ENCODE peak calls at places on chromosomes 2 and 18, in four cellular contexts. One of them, this sample, is unnamed.

GRCh38 chr2:15117409-15118030 is 443.6 kb downstream of the NBAS start:
- DNase-seq in AG09309: no peak
- DNase-seq in cardiac muscle cell: no peak
- DNase-seq in stimulated activated CD8-positive, alpha-beta memory T cell treated with anti-CD3 and anti-CD28 coated beads, Interleukin-4, amount 100 ng/mL, for 1 hour: no peak
- DNase-seq in this sample: no peak

GRCh38 chr18:75896865-75897264 is 469.4 kb upstream of the SMIM21 start:
- DNase-seq in AG09309: no peak
- DNase-seq in cardiac muscle cell: peak
- DNase-seq in stimulated activated CD8-positive, alpha-beta memory T cell treated with anti-CD3 and anti-CD28 coated beads, Interleukin-4, amount 100 ng/mL, for 1 hour: no peak
- DNase-seq in this sample: no peak

GRCh38 chr18:76401496-76401895 is 93.5 kb downstream of the ZNF516 start:
- DNase-seq in AG09309: no peak
- DNase-seq in cardiac muscle cell: no peak
- DNase-seq in stimulated activated CD8-positive, alpha-beta memory T cell treated with anti-CD3 and anti-CD28 coated beads, Interleukin-4, amount 100 ng/mL, for 1 hour: no peak
- DNase-seq in this sample: no peak

GRCh38 chr2:222794585-222795579 is 66.0 kb upstream of the ACSL3 start:
- DNase-seq in AG09309: no peak
- DNase-seq in cardiac muscle cell: no peak
- DNase-seq in stimulated activated CD8-positive, alpha-beta memory T cell treated with anti-CD3 and anti-CD28 coated beads, Interleukin-4, amount 100 ng/mL, for 1 hour: no peak
- DNase-seq in this sample: no peak

GRCh38 chr2:46364797-46365457 is 67.7 kb downstream of the EPAS1 start:
- DNase-seq in AG09309: peak
- DNase-seq in cardiac muscle cell: peak
- DNase-seq in stimulated activated CD8-positive, alpha-beta memory T cell treated with anti-CD3 and anti-CD28 coated beads, Interleukin-4, amount 100 ng/mL, for 1 hour: no peak
- DNase-seq in this sample: no peak

GRCh38 chr2:158743899-158744298 is 51.2 kb upstream of the DAPL1 start:
- DNase-seq in AG09309: no peak
- DNase-seq in cardiac muscle cell: no peak
- DNase-seq in stimulated activated CD8-positive, alpha-beta memory T cell treated with anti-CD3 and anti-CD28 coated beads, Interleukin-4, amount 100 ng/mL, for 1 hour: no peak
- DNase-seq in this sample: no peak

GRCh38 chr2:158395166-158395565 is 61.4 kb downstream of the CCDC148 start:
- DNase-seq in AG09309: no peak
- DNase-seq in cardiac muscle cell: no peak
- DNase-seq in stimulated activated CD8-positive, alpha-beta memory T cell treated with anti-CD3 and anti-CD28 coated beads, Interleukin-4, amount 100 ng/mL, for 1 hour: no peak
- DNase-seq in this sample: no peak

GRCh38 chr2:145258903-145259579 is 739.1 kb upstream of the ZEB2 start:
- DNase-seq in AG09309: peak
- DNase-seq in cardiac muscle cell: no peak
- DNase-seq in stimulated activated CD8-positive, alpha-beta memory T cell treated with anti-CD3 and anti-CD28 coated beads, Interleukin-4, amount 100 ng/mL, for 1 hour: no peak
- DNase-seq in this sample: no peak

GRCh38 chr2:70893186-70893585 is 42.5 kb upstream of the ATP6V1B1 start:
- DNase-seq in AG09309: no peak
- DNase-seq in cardiac muscle cell: no peak
- DNase-seq in stimulated activated CD8-positive, alpha-beta memory T cell treated with anti-CD3 and anti-CD28 coated beads, Interleukin-4, amount 100 ng/mL, for 1 hour: no peak
- DNase-seq in this sample: no peak

GRCh38 chr2:39778233-39778632 is 825 bp downstream of the THUMPD2 start:
- DNase-seq in AG09309: no peak
- DNase-seq in cardiac muscle cell: no peak
- DNase-seq in stimulated activated CD8-positive, alpha-beta memory T cell treated with anti-CD3 and anti-CD28 coated beads, Interleukin-4, amount 100 ng/mL, for 1 hour: no peak
- DNase-seq in this sample: no peak

GRCh38 chr18:59127047-59127446 is 12.6 kb upstream of the SEC11C start:
- DNase-seq in AG09309: no peak
- DNase-seq in cardiac muscle cell: no peak
- DNase-seq in stimulated activated CD8-positive, alpha-beta memory T cell treated with anti-CD3 and anti-CD28 coated beads, Interleukin-4, amount 100 ng/mL, for 1 hour: no peak
- DNase-seq in this sample: no peak

GRCh38 chr2:120820263-120820884 is 84.7 kb downstream of the GLI2 start:
- DNase-seq in AG09309: no peak
- DNase-seq in cardiac muscle cell: peak
- DNase-seq in stimulated activated CD8-positive, alpha-beta memory T cell treated with anti-CD3 and anti-CD28 coated beads, Interleukin-4, amount 100 ng/mL, for 1 hour: no peak
- DNase-seq in this sample: no peak

GRCh38 chr2:138507267-138507666 is 5.7 kb downstream of the SPOPL start:
- DNase-seq in AG09309: no peak
- DNase-seq in cardiac muscle cell: no peak
- DNase-seq in stimulated activated CD8-positive, alpha-beta memory T cell treated with anti-CD3 and anti-CD28 coated beads, Interleukin-4, amount 100 ng/mL, for 1 hour: no peak
- DNase-seq in this sample: no peak

GRCh38 chr18:8610442-8610801 is 1.2 kb downstream of the RAB12 start:
- DNase-seq in AG09309: no peak
- DNase-seq in cardiac muscle cell: no peak
- DNase-seq in stimulated activated CD8-positive, alpha-beta memory T cell treated with anti-CD3 and anti-CD28 coated beads, Interleukin-4, amount 100 ng/mL, for 1 hour: no peak
- DNase-seq in this sample: no peak

GRCh38 chr18:26429535-26429934 is 118.8 kb downstream of the KCTD1 start:
- DNase-seq in AG09309: peak
- DNase-seq in cardiac muscle cell: peak
- DNase-seq in stimulated activated CD8-positive, alpha-beta memory T cell treated with anti-CD3 and anti-CD28 coated beads, Interleukin-4, amount 100 ng/mL, for 1 hour: no peak
- DNase-seq in this sample: no peak

GRCh38 chr2:112821682-112822081 is 14.9 kb downstream of the IL1B start:
- DNase-seq in AG09309: no peak
- DNase-seq in cardiac muscle cell: no peak
- DNase-seq in stimulated activated CD8-positive, alpha-beta memory T cell treated with anti-CD3 and anti-CD28 coated beads, Interleukin-4, amount 100 ng/mL, for 1 hour: no peak
- DNase-seq in this sample: no peak

GRCh38 chr2:133200684-133201421 is 367.4 kb downstream of the NCKAP5 start:
- DNase-seq in AG09309: peak
- DNase-seq in cardiac muscle cell: no peak
- DNase-seq in stimulated activated CD8-positive, alpha-beta memory T cell treated with anti-CD3 and anti-CD28 coated beads, Interleukin-4, amount 100 ng/mL, for 1 hour: no peak
- DNase-seq in this sample: no peak

GRCh38 chr2:42009657-42010580 is 37.9 kb upstream of the PKDCC start:
- DNase-seq in AG09309: no peak
- DNase-seq in cardiac muscle cell: no peak
- DNase-seq in stimulated activated CD8-positive, alpha-beta memory T cell treated with anti-CD3 and anti-CD28 coated beads, Interleukin-4, amount 100 ng/mL, for 1 hour: no peak
- DNase-seq in this sample: no peak

GRCh38 chr2:28624798-28625701 is 126.6 kb upstream of the PPP1CB start:
- DNase-seq in AG09309: no peak
- DNase-seq in cardiac muscle cell: peak
- DNase-seq in stimulated activated CD8-positive, alpha-beta memory T cell treated with anti-CD3 and anti-CD28 coated beads, Interleukin-4, amount 100 ng/mL, for 1 hour: no peak
- DNase-seq in this sample: no peak

GRCh38 chr2:174059875-174060226 is 94.7 kb upstream of the SP3 start:
- DNase-seq in AG09309: no peak
- DNase-seq in cardiac muscle cell: no peak
- DNase-seq in stimulated activated CD8-positive, alpha-beta memory T cell treated with anti-CD3 and anti-CD28 coated beads, Interleukin-4, amount 100 ng/mL, for 1 hour: no peak
- DNase-seq in this sample: no peak